ENCODE peak calls at places on chromosome 5, in ten cellular contexts. One of them, this sample, is unnamed.

GRCh38 chr5:139699352-139699751 is 51.2 kb downstream of the CXXC5 start:
- DNase-seq in NCI-H1436: no peak
- DNase-seq in T-helper 1 cell: no peak
- DNase-seq in activated B cell treated with CpG ODN at 0.5 μM for 24 hours: no peak
- DNase-seq in CD4-positive, alpha-beta memory T cell: no peak
- DNase-seq in activated CD4-positive, CD25-positive, alpha-beta regulatory T cell treated with anti-CD3 and anti-CD28 coated beads, Interleukin-2, amount 50 U/mL, for 16 hours: no peak
- DNase-seq in mesendoderm: no peak
- DNase-seq in stomach: no peak
- DNase-seq in frontal cortex: no peak
- DNase-seq in hippocampal formation: no peak
- DNase-seq in this sample: no peak

GRCh38 chr5:58724992-58725391 is 142.1 kb downstream of the RAB3C start:
- DNase-seq in NCI-H1436: no peak
- DNase-seq in T-helper 1 cell: no peak
- DNase-seq in activated B cell treated with CpG ODN at 0.5 μM for 24 hours: no peak
- DNase-seq in CD4-positive, alpha-beta memory T cell: no peak
- DNase-seq in activated CD4-positive, CD25-positive, alpha-beta regulatory T cell treated with anti-CD3 and anti-CD28 coated beads, Interleukin-2, amount 50 U/mL, for 16 hours: no peak
- DNase-seq in mesendoderm: peak
- DNase-seq in stomach: no peak
- DNase-seq in frontal cortex: no peak
- DNase-seq in hippocampal formation: no peak
- DNase-seq in this sample: no peak

GRCh38 chr5:90488791-90489190 is 14.1 kb downstream of the POLR3G start:
- DNase-seq in NCI-H1436: no peak
- DNase-seq in T-helper 1 cell: no peak
- DNase-seq in activated B cell treated with CpG ODN at 0.5 μM for 24 hours: no peak
- DNase-seq in CD4-positive, alpha-beta memory T cell: no peak
- DNase-seq in activated CD4-positive, CD25-positive, alpha-beta regulatory T cell treated with anti-CD3 and anti-CD28 coated beads, Interleukin-2, amount 50 U/mL, for 16 hours: no peak
- DNase-seq in mesendoderm: no peak
- DNase-seq in stomach: no peak
- DNase-seq in frontal cortex: no peak
- DNase-seq in hippocampal formation: no peak
- DNase-seq in this sample: no peak

GRCh38 chr5:386432-387341 is 56.3 kb upstream of the EXOC3 start:
- DNase-seq in NCI-H1436: no peak
- DNase-seq in T-helper 1 cell: no peak
- DNase-seq in activated B cell treated with CpG ODN at 0.5 μM for 24 hours: no peak
- DNase-seq in CD4-positive, alpha-beta memory T cell: no peak
- DNase-seq in activated CD4-positive, CD25-positive, alpha-beta regulatory T cell treated with anti-CD3 and anti-CD28 coated beads, Interleukin-2, amount 50 U/mL, for 16 hours: no peak
- DNase-seq in mesendoderm: no peak
- DNase-seq in stomach: no peak
- DNase-seq in frontal cortex: peak
- DNase-seq in hippocampal formation: no peak
- DNase-seq in this sample: no peak

GRCh38 chr5:38780950-38781349 is 64.9 kb upstream of the OSMR start:
- DNase-seq in NCI-H1436: no peak
- DNase-seq in T-helper 1 cell: no peak
- DNase-seq in activated B cell treated with CpG ODN at 0.5 μM for 24 hours: no peak
- DNase-seq in CD4-positive, alpha-beta memory T cell: no peak
- DNase-seq in activated CD4-positive, CD25-positive, alpha-beta regulatory T cell treated with anti-CD3 and anti-CD28 coated beads, Interleukin-2, amount 50 U/mL, for 16 hours: no peak
- DNase-seq in mesendoderm: no peak
- DNase-seq in stomach: peak
- DNase-seq in frontal cortex: no peak
- DNase-seq in hippocampal formation: peak
- DNase-seq in this sample: no peak

GRCh38 chr5:74355041-74355440 is 285.5 kb downstream of the ENC1 start:
- DNase-seq in NCI-H1436: no peak
- DNase-seq in T-helper 1 cell: no peak
- DNase-seq in activated B cell treated with CpG ODN at 0.5 μM for 24 hours: no peak
- DNase-seq in CD4-positive, alpha-beta memory T cell: no peak
- DNase-seq in activated CD4-positive, CD25-positive, alpha-beta regulatory T cell treated with anti-CD3 and anti-CD28 coated beads, Interleukin-2, amount 50 U/mL, for 16 hours: no peak
- DNase-seq in mesendoderm: no peak
- DNase-seq in stomach: no peak
- DNase-seq in frontal cortex: no peak
- DNase-seq in hippocampal formation: no peak
- DNase-seq in this sample: no peak

GRCh38 chr5:164998590-164998989 is 1493.2 kb downstream of the MAT2B start:
- DNase-seq in NCI-H1436: no peak
- DNase-seq in T-helper 1 cell: no peak
- DNase-seq in activated B cell treated with CpG ODN at 0.5 μM for 24 hours: no peak
- DNase-seq in CD4-positive, alpha-beta memory T cell: no peak
- DNase-seq in activated CD4-positive, CD25-positive, alpha-beta regulatory T cell treated with anti-CD3 and anti-CD28 coated beads, Interleukin-2, amount 50 U/mL, for 16 hours: no peak
- DNase-seq in mesendoderm: peak
- DNase-seq in stomach: no peak
- DNase-seq in frontal cortex: no peak
- DNase-seq in hippocampal formation: no peak
- DNase-seq in this sample: no peak

GRCh38 chr5:106454651-106455415 is 1215.9 kb downstream of the EFNA5 start:
- DNase-seq in NCI-H1436: no peak
- DNase-seq in T-helper 1 cell: no peak
- DNase-seq in activated B cell treated with CpG ODN at 0.5 μM for 24 hours: no peak
- DNase-seq in CD4-positive, alpha-beta memory T cell: no peak
- DNase-seq in activated CD4-positive, CD25-positive, alpha-beta regulatory T cell treated with anti-CD3 and anti-CD28 coated beads, Interleukin-2, amount 50 U/mL, for 16 hours: no peak
- DNase-seq in mesendoderm: peak
- DNase-seq in stomach: no peak
- DNase-seq in frontal cortex: no peak
- DNase-seq in hippocampal formation: peak
- DNase-seq in this sample: no peak

GRCh38 chr5:1509346-1510085 is 14.2 kb downstream of the LPCAT1 start:
- DNase-seq in NCI-H1436: no peak
- DNase-seq in T-helper 1 cell: no peak
- DNase-seq in activated B cell treated with CpG ODN at 0.5 μM for 24 hours: peak
- DNase-seq in CD4-positive, alpha-beta memory T cell: no peak
- DNase-seq in activated CD4-positive, CD25-positive, alpha-beta regulatory T cell treated with anti-CD3 and anti-CD28 coated beads, Interleukin-2, amount 50 U/mL, for 16 hours: no peak
- DNase-seq in mesendoderm: no peak
- DNase-seq in stomach: peak
- DNase-seq in frontal cortex: no peak
- DNase-seq in hippocampal formation: no peak
- DNase-seq in this sample: no peak

GRCh38 chr5:167861134-167861930 is 430.1 kb upstream of the WWC1 start:
- DNase-seq in NCI-H1436: no peak
- DNase-seq in T-helper 1 cell: no peak
- DNase-seq in activated B cell treated with CpG ODN at 0.5 μM for 24 hours: no peak
- DNase-seq in CD4-positive, alpha-beta memory T cell: no peak
- DNase-seq in activated CD4-positive, CD25-positive, alpha-beta regulatory T cell treated with anti-CD3 and anti-CD28 coated beads, Interleukin-2, amount 50 U/mL, for 16 hours: no peak
- DNase-seq in mesendoderm: peak
- DNase-seq in stomach: no peak
- DNase-seq in frontal cortex: no peak
- DNase-seq in hippocampal formation: no peak
- DNase-seq in this sample: no peak

GRCh38 chr5:132767150-132767549 is 9.9 kb downstream of the SEPTIN8 start:
- DNase-seq in NCI-H1436: no peak
- DNase-seq in T-helper 1 cell: no peak
- DNase-seq in activated B cell treated with CpG ODN at 0.5 μM for 24 hours: no peak
- DNase-seq in CD4-positive, alpha-beta memory T cell: no peak
- DNase-seq in activated CD4-positive, CD25-positive, alpha-beta regulatory T cell treated with anti-CD3 and anti-CD28 coated beads, Interleukin-2, amount 50 U/mL, for 16 hours: no peak
- DNase-seq in mesendoderm: no peak
- DNase-seq in stomach: no peak
- DNase-seq in frontal cortex: no peak
- DNase-seq in hippocampal formation: peak
- DNase-seq in this sample: no peak

GRCh38 chr5:35963381-35963843 is 25.0 kb upstream of the CAPSL start:
- DNase-seq in NCI-H1436: no peak
- DNase-seq in T-helper 1 cell: no peak
- DNase-seq in activated B cell treated with CpG ODN at 0.5 μM for 24 hours: no peak
- DNase-seq in CD4-positive, alpha-beta memory T cell: no peak
- DNase-seq in activated CD4-positive, CD25-positive, alpha-beta regulatory T cell treated with anti-CD3 and anti-CD28 coated beads, Interleukin-2, amount 50 U/mL, for 16 hours: no peak
- DNase-seq in mesendoderm: peak
- DNase-seq in stomach: no peak
- DNase-seq in frontal cortex: no peak
- DNase-seq in hippocampal formation: no peak
- DNase-seq in this sample: no peak

GRCh38 chr5:115810776-115811175 is 5.7 kb downstream of the CDO1 start:
- DNase-seq in NCI-H1436: no peak
- DNase-seq in T-helper 1 cell: no peak
- DNase-seq in activated B cell treated with CpG ODN at 0.5 μM for 24 hours: no peak
- DNase-seq in CD4-positive, alpha-beta memory T cell: no peak
- DNase-seq in activated CD4-positive, CD25-positive, alpha-beta regulatory T cell treated with anti-CD3 and anti-CD28 coated beads, Interleukin-2, amount 50 U/mL, for 16 hours: no peak
- DNase-seq in mesendoderm: no peak
- DNase-seq in stomach: no peak
- DNase-seq in frontal cortex: no peak
- DNase-seq in hippocampal formation: no peak
- DNase-seq in this sample: no peak

GRCh38 chr5:14054965-14055963 is 87.9 kb upstream of the TRIO start:
- DNase-seq in NCI-H1436: no peak
- DNase-seq in T-helper 1 cell: no peak
- DNase-seq in activated B cell treated with CpG ODN at 0.5 μM for 24 hours: no peak
- DNase-seq in CD4-positive, alpha-beta memory T cell: no peak
- DNase-seq in activated CD4-positive, CD25-positive, alpha-beta regulatory T cell treated with anti-CD3 and anti-CD28 coated beads, Interleukin-2, amount 50 U/mL, for 16 hours: no peak
- DNase-seq in mesendoderm: no peak
- DNase-seq in stomach: no peak
- DNase-seq in frontal cortex: no peak
- DNase-seq in hippocampal formation: no peak
- DNase-seq in this sample: no peak

This sample was measured in pancreas.